ENCODE peak calls at places on chromosome 16, in six cellular contexts. E is hepatocyte; N is foreskin fibroblast; A is CD8-positive, alpha-beta T cell; U is Peyer's patch; M is heart right ventricle. S is an unnamed sample.

GRCh38 chr16:27972500-27972899 is 91.0 kb downstream of the GSG1L start:
- DNase-seq in M (no peak), A (no peak), E (peak), N (peak), U (no peak), S (no peak)

GRCh38 chr16:11263737-11264136 is 5.4 kb downstream of the TNP2 start:
- DNase-seq in A (no peak), M (no peak), U (no peak), N (no peak), E (no peak), S (peak)

GRCh38 chr16:75317101-75317522 is 65.7 kb upstream of the BCAR1 start:
- DNase-seq in N (no peak), M (no peak), E (no peak), U (no peak), A (no peak), S (no peak)

GRCh38 chr16:17556276-17557052 is 85.7 kb upstream of the XYLT1 start:
- DNase-seq in A (no peak), E (peak), M (no peak), U (no peak), N (peak), S (no peak)

GRCh38 chr16:57589374-57589773 is 39.1 kb upstream of the ADGRG1 start:
- DNase-seq in U (no peak), A (no peak), N (no peak), M (no peak), E (no peak), S (no peak)

GRCh38 chr16:21167929-21168602 is 9.6 kb downstream of the LDAF1 start:
- DNase-seq in M (no peak), N (no peak), E (no peak), A (no peak), U (no peak), S (no peak)

GRCh38 chr16:14487579-14487978 is 142.5 kb downstream of the PARN start:
- DNase-seq in E (no peak), M (no peak), N (no peak), A (no peak), U (no peak), S (no peak)

GRCh38 chr16:3149630-3150345 is 15.0 kb downstream of the ZNF213 start:
- DNase-seq in N (peak), E (peak), M (peak), A (no peak), U (peak), S (peak)

GRCh38 chr16:50197582-50197981 is 44.5 kb downstream of the TENT4B start:
- DNase-seq in N (no peak), A (no peak), U (no peak), M (no peak), E (no peak), S (no peak)

GRCh38 chr16:23316232-23316631 is 14.1 kb downstream of the SCNN1B start:
- DNase-seq in E (no peak), U (no peak), M (no peak), N (no peak), A (no peak), S (no peak)

GRCh38 chr16:48158296-48158695 is 2.5 kb upstream of the ABCC12 start:
- DNase-seq in E (peak), A (no peak), U (no peak), M (no peak), N (peak), S (no peak)

GRCh38 chr16:48531011-48531962 is 78.7 kb downstream of the N4BP1 start:
- DNase-seq in M (peak), E (peak), N (peak), U (no peak), A (no peak), S (peak)

GRCh38 chr16:79885320-79885719 is 284.8 kb upstream of the MAF start:
- DNase-seq in A (no peak), E (no peak), U (no peak), N (no peak), M (no peak), S (no peak)
- TF ChIP-seq CTCF in A (no peak), E (no peak), U (no peak), N (no peak), M (no peak), S (no peak)

GRCh38 chr16:55976815-55977214 is 101.6 kb upstream of the CES5A start:
- DNase-seq in M (no peak), U (no peak), A (no peak), E (no peak), N (no peak), S (no peak)
- TF ChIP-seq CTCF in M (no peak), U (no peak), A (no peak), E (no peak), N (no peak), S (no peak)

DNA sequence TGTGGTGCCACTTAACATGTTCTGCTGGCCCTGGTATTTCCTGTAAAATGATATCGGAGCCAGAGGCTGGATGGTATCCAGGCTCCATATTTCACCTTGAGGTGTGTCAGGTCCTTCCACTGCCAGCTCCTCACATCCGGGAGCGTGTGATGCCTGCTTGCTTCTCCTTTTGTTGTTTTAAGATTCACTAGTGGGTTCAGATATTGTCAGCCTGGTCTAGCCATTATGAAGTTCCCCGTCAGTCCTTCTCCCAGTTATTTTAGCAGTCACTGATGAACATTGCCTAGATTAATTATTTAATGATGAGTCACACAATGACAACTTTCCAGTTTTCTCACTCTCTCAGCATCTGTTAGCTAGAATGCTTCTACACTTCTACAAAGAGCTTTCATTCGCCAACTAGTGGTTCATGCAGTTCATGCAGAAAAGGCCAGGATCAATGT is 11.3 kb downstream of the DNAAF1 start:
- DNase-seq in M (no peak), E (no peak), N (peak), A (no peak), U (no peak), S (no peak)
- TF ChIP-seq CTCF in M (no peak), E (no peak), N (peak), A (no peak), U (no peak), S (no peak)

GRCh38 chr16:85562102-85562786 is 50.9 kb upstream of the GSE1 start:
- DNase-seq in U (no peak), E (no peak), M (no peak), N (no peak), A (no peak), S (no peak)

GRCh38 chr16:85563031-85563430 is 50.1 kb upstream of the GSE1 start:
- DNase-seq in U (no peak), A (no peak), E (no peak), M (no peak), N (no peak), S (no peak)

GRCh38 chr16:85565340-85565739 is 47.8 kb upstream of the GSE1 start:
- DNase-seq in U (no peak), M (no peak), E (no peak), N (no peak), A (no peak), S (no peak)

GRCh38 chr16:85564277-85565051 is 48.7 kb upstream of the GSE1 start:
- DNase-seq in U (no peak), N (no peak), M (no peak), E (no peak), A (no peak), S (peak)

GRCh38 chr16:85563515-85564276 is 49.4 kb upstream of the GSE1 start:
- DNase-seq in M (peak), A (no peak), U (peak), N (no peak), E (peak), S (peak)
- TF ChIP-seq CTCF in M (peak), A (no peak), U (no peak), N (no peak), E (no peak), S (no peak)

DNA sequence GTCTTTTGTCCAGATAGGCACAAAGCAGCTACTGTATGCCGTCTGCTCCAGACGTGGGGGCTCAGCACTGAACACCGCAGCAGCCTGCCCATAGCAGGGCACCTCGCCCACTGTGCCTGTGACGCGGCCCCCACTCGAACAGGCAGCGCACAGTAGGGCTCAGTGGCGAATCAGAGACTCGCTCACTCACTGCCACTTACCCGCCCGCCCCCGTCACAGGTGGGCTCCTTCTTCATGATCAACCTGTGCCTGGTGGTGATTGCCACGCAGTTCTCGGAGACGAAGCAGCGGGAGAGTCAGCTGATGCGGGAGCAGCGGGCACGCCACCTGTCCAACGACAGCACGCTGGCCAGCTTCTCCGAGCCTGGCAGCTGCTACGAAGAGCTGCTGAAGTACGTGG is 23.6 kb downstream of the TPSG1 start:
- DNase-seq in N (no peak), M (no peak), U (no peak), A (no peak), E (no peak), S (no peak)
- TF ChIP-seq CTCF in N (no peak), M (no peak), U (no peak), A (no peak), E (no peak), S (no peak)

GRCh38 chr16:76791151-76791550 is 399.8 kb upstream of the MON1B start:
- DNase-seq in N (no peak), M (no peak), A (no peak), U (no peak), E (no peak), S (no peak)

GRCh38 chr16:76784530-76784929 is 406.5 kb upstream of the MON1B start:
- DNase-seq in A (no peak), N (no peak), M (no peak), E (no peak), U (no peak), S (no peak)

GRCh38 chr16:76787394-76787793 is 403.6 kb upstream of the MON1B start:
- DNase-seq in A (no peak), U (no peak), E (no peak), N (no peak), M (no peak), S (no peak)
- TF ChIP-seq CTCF in A (no peak), U (no peak), E (no peak), N (no peak), M (no peak), S (no peak)